ENCODE peak calls at places on chromosomes 12 and 14, in nine cellular contexts. One of them, this sample, is unnamed.

GRCh38 chr14:67622675-67623074 is 3.0 kb downstream of the ARG2 start:
- DNase-seq in aorta: no peak
- DNase-seq in SHP77: peak; percentile 78
- DNase-seq in SW480: peak; percentile 89
- DNase-seq in bronchial epithelial cell: peak; percentile 87
- DNase-seq in NCI-H2171: no peak
- DNase-seq in amniotic stem cell: peak; percentile 30
- DNase-seq in left cardiac atrium: no peak
- DNase-seq in HFFc6: peak; percentile 81
- DNase-seq in this sample: peak; percentile 79

GRCh38 chr14:75123991-75124390 is 2.9 kb downstream of the NEK9 start:
- DNase-seq in bronchial epithelial cell: peak; percentile 88
- DNase-seq in SHP77: no peak
- DNase-seq in aorta: no peak
- DNase-seq in SW480: no peak
- DNase-seq in amniotic stem cell: no peak
- DNase-seq in NCI-H2171: no peak
- DNase-seq in HFFc6: peak; percentile 71
- DNase-seq in left cardiac atrium: peak; percentile 44
- DNase-seq in this sample: peak; percentile 82

GRCh38 chr14:31166271-31166561 is 41.4 kb downstream of the HECTD1 start:
- DNase-seq in HFFc6: no peak
- DNase-seq in amniotic stem cell: no peak
- DNase-seq in bronchial epithelial cell: no peak
- DNase-seq in SW480: no peak
- DNase-seq in aorta: no peak
- DNase-seq in NCI-H2171: no peak
- DNase-seq in left cardiac atrium: no peak
- DNase-seq in SHP77: no peak
- DNase-seq in this sample: no peak

GRCh38 chr12:123227581-123228258 is 5.2 kb downstream of the MPHOSPH9 start:
- DNase-seq in SHP77: no peak
- DNase-seq in NCI-H2171: no peak
- DNase-seq in HFFc6: no peak
- DNase-seq in SW480: no peak
- DNase-seq in aorta: no peak
- DNase-seq in left cardiac atrium: no peak
- DNase-seq in amniotic stem cell: no peak
- DNase-seq in bronchial epithelial cell: no peak
- DNase-seq in this sample: no peak

GRCh38 chr12:58034712-58035111 is 93.3 kb downstream of the ATP23 start:
- DNase-seq in SHP77: no peak
- DNase-seq in left cardiac atrium: no peak
- DNase-seq in SW480: no peak
- DNase-seq in amniotic stem cell: no peak
- DNase-seq in NCI-H2171: no peak
- DNase-seq in HFFc6: no peak
- DNase-seq in bronchial epithelial cell: peak; percentile 33
- DNase-seq in aorta: no peak
- DNase-seq in this sample: peak; percentile 68

GRCh38 chr12:24025153-24025798 is 75.8 kb upstream of the SOX5 start:
- DNase-seq in HFFc6: no peak
- DNase-seq in NCI-H2171: no peak
- DNase-seq in amniotic stem cell: no peak
- DNase-seq in left cardiac atrium: no peak
- DNase-seq in SHP77: no peak
- DNase-seq in SW480: peak; percentile 38
- DNase-seq in aorta: no peak
- DNase-seq in bronchial epithelial cell: peak; percentile 21
- DNase-seq in this sample: peak; percentile 4

GRCh38 chr12:55745361-55746146 is 2.6 kb downstream of the GDF11 start:
- DNase-seq in SW480: no peak
- DNase-seq in NCI-H2171: peak; percentile 77
- DNase-seq in aorta: no peak
- DNase-seq in SHP77: no peak
- DNase-seq in amniotic stem cell: no peak
- DNase-seq in bronchial epithelial cell: no peak
- DNase-seq in HFFc6: no peak
- DNase-seq in left cardiac atrium: no peak
- DNase-seq in this sample: no peak

GRCh38 chr14:105212541-105213305 is 31.6 kb upstream of the NUDT14 start:
- DNase-seq in SHP77: no peak
- DNase-seq in aorta: no peak
- DNase-seq in HFFc6: no peak
- DNase-seq in bronchial epithelial cell: no peak
- DNase-seq in SW480: no peak
- DNase-seq in amniotic stem cell: no peak
- DNase-seq in NCI-H2171: no peak
- DNase-seq in left cardiac atrium: no peak
- DNase-seq in this sample: no peak

GRCh38 chr14:95497561-95498011 is 18.9 kb downstream of the SYNE3 start:
- DNase-seq in HFFc6: no peak
- DNase-seq in SW480: no peak
- DNase-seq in aorta: peak; percentile 11
- DNase-seq in bronchial epithelial cell: no peak
- DNase-seq in NCI-H2171: no peak
- DNase-seq in amniotic stem cell: no peak
- DNase-seq in left cardiac atrium: no peak
- DNase-seq in SHP77: no peak
- DNase-seq in this sample: no peak